ENCODE peak calls at places on chromosomes 6 and 20, in six cellular contexts. One of them, this sample, is unnamed. For H3K4me1, the result is how much of the 10 kb centered on the place peaks cover.

GRCh38 chr20:47950103-47950502 is 164.8 kb upstream of the SULF2 start:
- DNase-seq in upper lobe of right lung: no peak
- DNase-seq in Peyer's patch: no peak
- DNase-seq in PC-3: peak
- DNase-seq in K562: peak
- DNase-seq in testis: peak
- DNase-seq in this sample: no peak

GRCh38 chr6:5981274-5982026 is 25.3 kb downstream of the NRN1 start:
- DNase-seq in upper lobe of right lung: no peak
- DNase-seq in Peyer's patch: no peak
- DNase-seq in PC-3: peak
- DNase-seq in K562: no peak
- DNase-seq in testis: no peak
- DNase-seq in this sample: no peak

GRCh38 chr6:122730775-122731386 is 48.6 kb upstream of the FABP7 start:
- DNase-seq in PC-3: peak
- DNase-seq in K562: peak
- DNase-seq in testis: no peak
- DNase-seq in upper lobe of right lung: no peak
- DNase-seq in Peyer's patch: no peak
- DNase-seq in this sample: peak

GRCh38 chr20:59598625-59599310 is 5.6 kb upstream of the PHACTR3 start:
- DNase-seq in upper lobe of right lung: no peak
- DNase-seq in Peyer's patch: no peak
- DNase-seq in PC-3: peak
- DNase-seq in testis: peak
- DNase-seq in K562: peak
- DNase-seq in this sample: peak

GRCh38 chr6:89145461-89145961 is 344 bp upstream of the PM20D2 start:
- DNase-seq in K562: no peak
- DNase-seq in PC-3: peak
- DNase-seq in testis: peak
- DNase-seq in upper lobe of right lung: no peak
- DNase-seq in Peyer's patch: peak
- DNase-seq in this sample: peak

GRCh38 chr6:119493980-119494379 is 144.4 kb upstream of the MAN1A1 start:
- DNase-seq in PC-3: no peak
- DNase-seq in testis: no peak
- DNase-seq in Peyer's patch: no peak
- DNase-seq in upper lobe of right lung: no peak
- DNase-seq in K562: no peak
- DNase-seq in this sample: no peak

GRCh38 chr6:1797801-1798200 is 188.1 kb downstream of the FOXC1 start:
- DNase-seq in Peyer's patch: no peak
- DNase-seq in testis: no peak
- DNase-seq in PC-3: peak
- DNase-seq in K562: no peak
- DNase-seq in upper lobe of right lung: no peak
- DNase-seq in this sample: no peak

GRCh38 chr6:13383280-13384163 is 55.2 kb upstream of the TBC1D7 start:
- DNase-seq in K562: no peak
- DNase-seq in upper lobe of right lung: no peak
- DNase-seq in Peyer's patch: no peak
- DNase-seq in testis: no peak
- DNase-seq in PC-3: peak
- DNase-seq in this sample: no peak

GRCh38 chr20:51980277-51980676 is 178.0 kb upstream of the SALL4 start:
- DNase-seq in Peyer's patch: no peak
- DNase-seq in testis: no peak
- DNase-seq in upper lobe of right lung: no peak
- DNase-seq in K562: no peak
- DNase-seq in PC-3: no peak
- DNase-seq in this sample: no peak

GRCh38 chr6:166514196-166514595 is 72.3 kb downstream of the RAMACL start:
- DNase-seq in upper lobe of right lung: no peak
- DNase-seq in Peyer's patch: no peak
- DNase-seq in PC-3: no peak
- DNase-seq in testis: no peak
- DNase-seq in K562: no peak
- DNase-seq in this sample: no peak

GRCh38 chr6:46011241-46012085 is 4.2 kb downstream of the CLIC5 start:
- DNase-seq in Peyer's patch: peak
- DNase-seq in PC-3: no peak
- DNase-seq in testis: no peak
- DNase-seq in K562: no peak
- DNase-seq in upper lobe of right lung: no peak
- DNase-seq in this sample: no peak

GRCh38 chr20:35661013-35661412 is 3.7 kb downstream of the CPNE1 start:
- DNase-seq in Peyer's patch: no peak
- DNase-seq in K562: no peak
- DNase-seq in upper lobe of right lung: no peak
- DNase-seq in PC-3: peak
- DNase-seq in testis: no peak
- DNase-seq in this sample: no peak

GRCh38 chr6:170532867-170533488 is 20.1 kb downstream of the PSMB1 start:
- DNase-seq in Peyer's patch: no peak
- DNase-seq in K562: no peak
- DNase-seq in testis: no peak
- DNase-seq in upper lobe of right lung: no peak
- DNase-seq in PC-3: peak
- DNase-seq in this sample: no peak

GRCh38 chr6:42113929-42114636 is 28.3 kb downstream of the C6orf132 start:
- DNase-seq in Peyer's patch: no peak
- DNase-seq in upper lobe of right lung: no peak
- DNase-seq in K562: no peak
- DNase-seq in testis: no peak
- DNase-seq in PC-3: peak
- DNase-seq in this sample: no peak

GRCh38 chr6:4352731-4353130 is 217.4 kb upstream of the ECI2 start:
- DNase-seq in Peyer's patch: no peak
- DNase-seq in testis: no peak
- DNase-seq in upper lobe of right lung: no peak
- DNase-seq in PC-3: no peak
- DNase-seq in K562: no peak
- DNase-seq in this sample: no peak

GRCh38 chr20:31856516-31856915 is 11.1 kb upstream of the FOXS1 start:
- DNase-seq in upper lobe of right lung: peak
- DNase-seq in testis: no peak
- DNase-seq in PC-3: no peak
- DNase-seq in K562: no peak
- DNase-seq in Peyer's patch: no peak
- DNase-seq in this sample: no peak

GRCh38 chr6:150238294-150238693 is 95.5 kb downstream of the PPP1R14C start:
- DNase-seq in K562: no peak
- DNase-seq in PC-3: peak
- DNase-seq in Peyer's patch: no peak
- DNase-seq in testis: peak
- DNase-seq in upper lobe of right lung: peak
- DNase-seq in this sample: no peak

GRCh38 chr6:170087946-170088348 is 202.9 kb downstream of the DLL1 start:
- DNase-seq in testis: peak
- DNase-seq in PC-3: no peak
- DNase-seq in K562: no peak
- DNase-seq in upper lobe of right lung: peak
- DNase-seq in Peyer's patch: peak
- DNase-seq in this sample: peak

GRCh38 chr6:11609324-11610071 is 71.9 kb downstream of the TMEM170B start:
- DNase-seq in Peyer's patch: no peak
- DNase-seq in K562: no peak
- DNase-seq in PC-3: peak
- DNase-seq in testis: no peak
- DNase-seq in upper lobe of right lung: no peak
- DNase-seq in this sample: no peak

GRCh38 chr6:7604003-7604402 is 14.0 kb downstream of the SNRNP48 start:
- DNase-seq in Peyer's patch: no peak
- DNase-seq in testis: no peak
- DNase-seq in upper lobe of right lung: no peak
- DNase-seq in PC-3: peak
- DNase-seq in K562: no peak
- DNase-seq in this sample: no peak

GRCh38 chr6:142846459-142846831 is 98.5 kb downstream of the HIVEP2 start:
- DNase-seq in upper lobe of right lung: no peak
- DNase-seq in K562: no peak
- DNase-seq in PC-3: peak
- DNase-seq in Peyer's patch: no peak
- DNase-seq in testis: no peak
- DNase-seq in this sample: no peak

GRCh38 chr20:4597215-4597614 is 124.5 kb upstream of the PRND start:
- DNase-seq in upper lobe of right lung: no peak
- DNase-seq in PC-3: no peak
- DNase-seq in testis: no peak
- DNase-seq in Peyer's patch: no peak
- DNase-seq in K562: no peak
- DNase-seq in this sample: no peak

GRCh38 chr6:89067796-89068195 is 12.8 kb upstream of the PNRC1 start:
- DNase-seq in K562: no peak
- DNase-seq in Peyer's patch: no peak
- DNase-seq in upper lobe of right lung: no peak
- DNase-seq in testis: no peak
- DNase-seq in PC-3: peak
- DNase-seq in this sample: no peak

GRCh38 chr6:26033132-26033941 is 53.9 kb upstream of the HFE start:
- DNase-seq in testis: peak
- DNase-seq in upper lobe of right lung: peak
- DNase-seq in K562: peak
- DNase-seq in Peyer's patch: peak
- DNase-seq in PC-3: peak
- DNase-seq in this sample: peak

GRCh38 chr6:15077964-15078363 is 167.9 kb upstream of the JARID2 start:
- DNase-seq in upper lobe of right lung: no peak
- DNase-seq in K562: no peak
- DNase-seq in Peyer's patch: no peak
- DNase-seq in testis: no peak
- DNase-seq in PC-3: no peak
- DNase-seq in this sample: no peak

GRCh38 chr6:150144294-150144868 is 1.5 kb downstream of the PPP1R14C start:
- DNase-seq in PC-3: peak
- DNase-seq in upper lobe of right lung: no peak
- DNase-seq in testis: no peak
- DNase-seq in K562: no peak
- DNase-seq in Peyer's patch: no peak
- DNase-seq in this sample: no peak

GRCh38 chr6:150072201-150072600 is 3.3 kb upstream of the ULBP3 start:
- DNase-seq in Peyer's patch: no peak
- DNase-seq in K562: peak
- DNase-seq in upper lobe of right lung: peak
- DNase-seq in PC-3: peak
- DNase-seq in testis: no peak
- DNase-seq in this sample: peak

GRCh38 chr6:143397229-143398222 is 53.0 kb downstream of the ADAT2 start:
- DNase-seq in testis: no peak
- DNase-seq in Peyer's patch: no peak
- DNase-seq in upper lobe of right lung: peak
- DNase-seq in K562: no peak
- DNase-seq in PC-3: peak
- DNase-seq in this sample: no peak

GRCh38 chr6:34213772-34214171 is 22.9 kb upstream of the HMGA1 start:
- DNase-seq in Peyer's patch: no peak
- DNase-seq in PC-3: no peak
- DNase-seq in upper lobe of right lung: no peak
- DNase-seq in testis: no peak
- DNase-seq in K562: no peak
- DNase-seq in this sample: no peak

GRCh38 chr20:49452011-49452482 is 30.4 kb downstream of the KCNB1 start:
- DNase-seq in PC-3: peak
- DNase-seq in Peyer's patch: no peak
- DNase-seq in testis: peak
- DNase-seq in K562: no peak
- DNase-seq in upper lobe of right lung: no peak
- DNase-seq in this sample: no peak

GRCh38 chr6:12844284-12845223 is 128.0 kb downstream of the PHACTR1 start:
- DNase-seq in K562: peak
- DNase-seq in PC-3: peak
- DNase-seq in testis: no peak
- DNase-seq in upper lobe of right lung: no peak
- DNase-seq in Peyer's patch: no peak
- DNase-seq in this sample: peak

GRCh38 chr20:17648306-17648646 is 33.8 kb downstream of the RRBP1 start:
- DNase-seq in Peyer's patch: no peak
- DNase-seq in testis: no peak
- DNase-seq in PC-3: no peak
- DNase-seq in K562: no peak
- DNase-seq in upper lobe of right lung: peak
- DNase-seq in this sample: peak

GRCh38 chr20:17648782-17649730 is 33.0 kb downstream of the RRBP1 start:
- DNase-seq in PC-3: peak
- DNase-seq in K562: peak
- DNase-seq in upper lobe of right lung: peak
- DNase-seq in testis: no peak
- DNase-seq in Peyer's patch: no peak
- DNase-seq in this sample: peak

GRCh38 chr20:17651761-17652388 is 30.2 kb downstream of the RRBP1 start:
- DNase-seq in Peyer's patch: no peak
- DNase-seq in PC-3: peak
- DNase-seq in K562: no peak
- DNase-seq in upper lobe of right lung: peak
- DNase-seq in testis: no peak
- DNase-seq in this sample: peak

GRCh38 chr20:17650816-17651760 is 31.0 kb downstream of the RRBP1 start:
- DNase-seq in testis: no peak
- DNase-seq in Peyer's patch: no peak
- DNase-seq in upper lobe of right lung: peak
- DNase-seq in PC-3: peak
- DNase-seq in K562: no peak
- DNase-seq in this sample: no peak

GRCh38 chr20:17650301-17650761 is 31.7 kb downstream of the RRBP1 start:
- DNase-seq in testis: no peak
- DNase-seq in PC-3: no peak
- DNase-seq in upper lobe of right lung: peak
- DNase-seq in K562: no peak
- DNase-seq in Peyer's patch: no peak
- DNase-seq in this sample: peak
- H3K4me1 ChIP-seq in testis: under half
- H3K4me1 ChIP-seq in PC-3: under half
- H3K4me1 ChIP-seq in upper lobe of right lung: half or more
- H3K4me1 ChIP-seq in K562: under half
- H3K4me1 ChIP-seq in Peyer's patch: under half
- H3K4me1 ChIP-seq in this sample: half or more

GRCh38 chr6:30703011-30703410 is 12.2 kb upstream of the NRM start:
- DNase-seq in Peyer's patch: no peak
- DNase-seq in PC-3: no peak
- DNase-seq in testis: no peak
- DNase-seq in K562: no peak
- DNase-seq in upper lobe of right lung: peak
- DNase-seq in this sample: no peak
- TF ChIP-seq CTCF in Peyer's patch: no peak
- TF ChIP-seq CTCF in PC-3: no peak
- TF ChIP-seq CTCF in testis: no peak
- TF ChIP-seq CTCF in K562: no peak
- TF ChIP-seq CTCF in upper lobe of right lung: no peak
- TF ChIP-seq CTCF in this sample: no peak

GRCh38 chr6:110877569-110877968 is 3.0 kb downstream of the AMD1 start:
- DNase-seq in K562: no peak
- DNase-seq in upper lobe of right lung: no peak
- DNase-seq in PC-3: no peak
- DNase-seq in testis: no peak
- DNase-seq in Peyer's patch: no peak
- DNase-seq in this sample: no peak
- H3K27ac ChIP-seq in K562: peak
- H3K27ac ChIP-seq in upper lobe of right lung: peak
- H3K27ac ChIP-seq in PC-3: no peak
- H3K27ac ChIP-seq in testis: peak
- H3K27ac ChIP-seq in Peyer's patch: peak
- H3K27ac ChIP-seq in this sample: peak

GRCh38 chr20:36859700-36860330 is 16.1 kb upstream of the TLDC2 start:
- DNase-seq in Peyer's patch: no peak
- DNase-seq in testis: no peak
- DNase-seq in PC-3: no peak
- DNase-seq in K562: no peak
- DNase-seq in upper lobe of right lung: no peak
- DNase-seq in this sample: no peak
- H3K4me1 ChIP-seq in Peyer's patch: under half
- H3K4me1 ChIP-seq in testis: half or more
- H3K4me1 ChIP-seq in PC-3: under half
- H3K4me1 ChIP-seq in K562: half or more
- H3K4me1 ChIP-seq in upper lobe of right lung: half or more
- H3K4me1 ChIP-seq in this sample: under half

This sample was measured in OCI-LY7.